ENCODE peak calls at places on chromosomes 11 and 22, in six cellular contexts. One of them, this sample, is unnamed.
A peak's percentile ranks its signal among the peaks of the same experiment; 100 is the strongest.

GRCh38 chr11:33329705-33330329 is 72.6 kb downstream of the HIPK3 start:
- DNase-seq in SK-N-SH: peak; percentile 54
- DNase-seq in HepG2: peak; percentile 50
- DNase-seq in GM12878: no peak
- DNase-seq in A549: peak; percentile 76
- DNase-seq in K562: peak; percentile 26
- DNase-seq in this sample: peak; percentile 72

GRCh38 chr22:42964994-42965699 is 49.8 kb downstream of the PACSIN2 start:
- DNase-seq in A549: no peak
- DNase-seq in SK-N-SH: no peak
- DNase-seq in HepG2: peak; percentile 77
- DNase-seq in GM12878: no peak
- DNase-seq in K562: no peak
- DNase-seq in this sample: peak; percentile 45

GRCh38 chr11:92346220-92346619 is 121.6 kb downstream of the FAT3 start:
- DNase-seq in HepG2: no peak
- DNase-seq in K562: no peak
- DNase-seq in A549: no peak
- DNase-seq in GM12878: no peak
- DNase-seq in SK-N-SH: no peak
- DNase-seq in this sample: no peak

GRCh38 chr11:11876458-11876857 is 34.7 kb downstream of the USP47 start:
- DNase-seq in SK-N-SH: no peak
- DNase-seq in HepG2: peak; percentile 5
- DNase-seq in K562: no peak
- DNase-seq in A549: peak; percentile 40
- DNase-seq in GM12878: no peak
- DNase-seq in this sample: no peak

GRCh38 chr11:76837696-76838421 is 22.9 kb upstream of the ACER3 start:
- DNase-seq in A549: no peak
- DNase-seq in K562: no peak
- DNase-seq in GM12878: no peak
- DNase-seq in SK-N-SH: no peak
- DNase-seq in HepG2: no peak
- DNase-seq in this sample: no peak

GRCh38 chr11:128055576-128056217 is 531.7 kb downstream of the ETS1 start:
- DNase-seq in SK-N-SH: no peak
- DNase-seq in A549: no peak
- DNase-seq in K562: no peak
- DNase-seq in HepG2: no peak
- DNase-seq in GM12878: no peak
- DNase-seq in this sample: no peak

GRCh38 chr11:86176165-86176884 is 68.2 kb upstream of the EED start:
- DNase-seq in SK-N-SH: no peak
- DNase-seq in GM12878: no peak
- DNase-seq in A549: no peak
- DNase-seq in HepG2: peak; percentile 42
- DNase-seq in K562: peak; percentile 71
- DNase-seq in this sample: peak; percentile 52

GRCh38 chr11:104033134-104033533 is 3.3 kb upstream of the DDI1 start:
- DNase-seq in K562: no peak
- DNase-seq in A549: peak; percentile 84
- DNase-seq in HepG2: peak; percentile 73
- DNase-seq in GM12878: no peak
- DNase-seq in SK-N-SH: peak; percentile 45
- DNase-seq in this sample: peak; percentile 97

GRCh38 chr11:60261014-60261413 is 18.1 kb upstream of the MS4A4E start:
- DNase-seq in GM12878: no peak
- DNase-seq in K562: no peak
- DNase-seq in HepG2: no peak
- DNase-seq in SK-N-SH: no peak
- DNase-seq in A549: no peak
- DNase-seq in this sample: no peak

GRCh38 chr11:25910090-25910489 is 421.8 kb upstream of the ANO3 start:
- DNase-seq in HepG2: no peak
- DNase-seq in SK-N-SH: no peak
- DNase-seq in K562: no peak
- DNase-seq in A549: no peak
- DNase-seq in GM12878: no peak
- DNase-seq in this sample: no peak

GRCh38 chr11:10160350-10160749 is 133.7 kb downstream of the SBF2 start:
- DNase-seq in SK-N-SH: no peak
- DNase-seq in A549: no peak
- DNase-seq in K562: no peak
- DNase-seq in GM12878: no peak
- DNase-seq in HepG2: no peak
- DNase-seq in this sample: peak; percentile 7

GRCh38 chr22:36773935-36774334 is 2.0 kb downstream of the IFT27 start:
- DNase-seq in HepG2: no peak
- DNase-seq in GM12878: no peak
- DNase-seq in SK-N-SH: peak; percentile 43
- DNase-seq in A549: peak; percentile 63
- DNase-seq in K562: no peak
- DNase-seq in this sample: peak; percentile 49

GRCh38 chr11:21817677-21818076 is 375.2 kb upstream of the ANO5 start:
- DNase-seq in K562: no peak
- DNase-seq in HepG2: no peak
- DNase-seq in GM12878: no peak
- DNase-seq in SK-N-SH: no peak
- DNase-seq in A549: no peak
- DNase-seq in this sample: no peak

GRCh38 chr11:63944987-63945386 is 6.2 kb downstream of the NAA40 start:
- DNase-seq in SK-N-SH: peak; percentile 33
- DNase-seq in K562: no peak
- DNase-seq in A549: no peak
- DNase-seq in HepG2: peak; percentile 43
- DNase-seq in GM12878: no peak
- DNase-seq in this sample: no peak

GRCh38 chr11:116835791-116836647 is 1.4 kb downstream of the APOA1 start:
- DNase-seq in A549: peak; percentile 89
- DNase-seq in HepG2: peak; percentile 61
- DNase-seq in GM12878: peak; percentile 57
- DNase-seq in SK-N-SH: peak; percentile 84
- DNase-seq in K562: peak; percentile 90
- DNase-seq in this sample: peak; percentile 93

GRCh38 chr22:50621948-50622722 is 5.8 kb downstream of the ARSA start:
- DNase-seq in K562: peak; percentile 6
- DNase-seq in HepG2: no peak
- DNase-seq in SK-N-SH: peak; percentile 16
- DNase-seq in A549: no peak
- DNase-seq in GM12878: peak; percentile 15
- DNase-seq in this sample: no peak

GRCh38 chr22:23564276-23564675 is 15.8 kb downstream of the IGLL1 start:
- DNase-seq in SK-N-SH: no peak
- DNase-seq in K562: no peak
- DNase-seq in HepG2: no peak
- DNase-seq in GM12878: no peak
- DNase-seq in A549: no peak
- DNase-seq in this sample: no peak

GRCh38 chr11:126816655-126817054 is 183.9 kb downstream of the KIRREL3 start:
- DNase-seq in GM12878: no peak
- DNase-seq in K562: no peak
- DNase-seq in SK-N-SH: no peak
- DNase-seq in HepG2: no peak
- DNase-seq in A549: no peak
- DNase-seq in this sample: no peak

GRCh38 chr11:65502852-65503603 is 4.2 kb downstream of the MALAT1 start:
- DNase-seq in A549: peak; percentile 69
- DNase-seq in GM12878: no peak
- DNase-seq in SK-N-SH: no peak
- DNase-seq in K562: no peak
- DNase-seq in HepG2: no peak
- DNase-seq in this sample: peak; percentile 64

GRCh38 chr22:24305260-24305692 is 34.6 kb downstream of the SPECC1L start:
- DNase-seq in K562: no peak
- DNase-seq in A549: no peak
- DNase-seq in GM12878: no peak
- DNase-seq in SK-N-SH: no peak
- DNase-seq in HepG2: no peak
- DNase-seq in this sample: peak; percentile 4

GRCh38 chr22:44671742-44672141 is 30.3 kb upstream of the PRR5 start:
- DNase-seq in GM12878: no peak
- DNase-seq in K562: no peak
- DNase-seq in A549: peak; percentile 43
- DNase-seq in SK-N-SH: no peak
- DNase-seq in HepG2: peak; percentile 77
- DNase-seq in this sample: peak; percentile 83

GRCh38 chr11:75371930-75372876 is 20.7 kb upstream of the ARRB1 start:
- DNase-seq in A549: peak; percentile 96
- DNase-seq in K562: no peak
- DNase-seq in HepG2: peak; percentile 65
- DNase-seq in GM12878: no peak
- DNase-seq in SK-N-SH: no peak
- DNase-seq in this sample: no peak

GRCh38 chr11:7965386-7965785 is at the start of gene NLRP10:
- DNase-seq in SK-N-SH: no peak
- DNase-seq in K562: no peak
- DNase-seq in A549: no peak
- DNase-seq in GM12878: no peak
- DNase-seq in HepG2: no peak
- DNase-seq in this sample: peak; percentile 95

GRCh38 chr22:31022516-31022915 is 53.5 kb downstream of the TUG1 start:
- DNase-seq in GM12878: no peak
- DNase-seq in HepG2: no peak
- DNase-seq in K562: no peak
- DNase-seq in A549: no peak
- DNase-seq in SK-N-SH: no peak
- DNase-seq in this sample: no peak

GRCh38 chr22:44828193-44828592 is 75.8 kb downstream of the ARHGAP8 start:
- DNase-seq in GM12878: no peak
- DNase-seq in A549: peak; percentile 25
- DNase-seq in K562: peak; percentile 78
- DNase-seq in HepG2: no peak
- DNase-seq in SK-N-SH: peak; percentile 87
- DNase-seq in this sample: no peak

GRCh38 chr11:5596611-5597201 is at the start of gene TRIM6:
- DNase-seq in K562: peak; percentile 65
- DNase-seq in A549: peak; percentile 84
- DNase-seq in SK-N-SH: no peak
- DNase-seq in HepG2: no peak
- DNase-seq in GM12878: no peak
- DNase-seq in this sample: peak; percentile 35

DNA sequence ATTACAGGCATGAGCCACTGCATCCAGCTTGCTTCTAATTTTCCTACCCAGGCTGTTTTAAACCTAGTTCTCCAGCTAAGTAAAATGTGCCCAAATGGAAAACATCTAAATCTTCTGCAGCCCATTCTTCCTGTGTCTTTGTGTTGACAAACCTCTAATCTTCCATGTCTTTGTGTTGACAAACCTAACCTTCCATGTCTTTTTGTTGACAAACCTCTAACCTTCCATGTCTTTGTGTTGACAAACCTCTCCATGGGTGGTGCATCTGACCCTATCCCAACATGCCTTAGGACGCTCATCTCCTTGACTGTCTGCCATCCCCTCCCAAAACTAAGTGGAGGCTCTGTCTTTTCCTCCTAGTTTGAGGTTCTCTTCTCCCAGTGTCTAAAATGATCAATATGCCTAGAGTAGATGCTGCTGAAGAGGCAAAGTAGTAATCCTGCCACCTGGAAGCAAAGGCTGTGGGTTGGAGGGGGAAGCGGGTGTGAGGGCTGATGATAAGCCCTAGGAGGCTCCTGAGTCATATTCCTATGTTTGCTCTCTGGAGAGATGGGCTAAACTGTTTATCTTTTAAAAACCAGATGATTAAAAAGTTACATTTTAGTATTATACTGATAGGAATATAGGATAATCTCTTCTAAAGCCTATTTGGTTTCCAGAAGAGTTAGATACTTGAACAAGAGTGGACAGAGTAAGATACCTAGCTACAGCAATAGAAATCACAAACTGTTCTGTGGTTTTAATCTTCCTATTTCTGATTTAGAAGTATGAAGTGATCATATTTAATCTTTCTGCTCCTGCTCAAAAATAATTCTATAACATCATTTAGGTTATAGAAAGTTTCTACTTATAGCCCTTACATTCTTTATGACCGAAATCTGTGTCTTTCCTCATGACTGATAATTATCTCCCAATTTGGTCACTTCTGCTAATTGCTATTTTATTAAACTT is 7.9 kb downstream of the FEN1 start:
- DNase-seq in HepG2: no peak
- DNase-seq in A549: no peak
- DNase-seq in GM12878: no peak
- DNase-seq in SK-N-SH: no peak
- DNase-seq in K562: peak; percentile 87
- DNase-seq in this sample: peak; percentile 68
- TF ChIP-seq SMC3 in HepG2: no peak
- TF ChIP-seq SMC3 in A549: no peak
- TF ChIP-seq SMC3 in GM12878: no peak
- TF ChIP-seq SMC3 in SK-N-SH: no peak
- TF ChIP-seq SMC3 in K562: no peak
- TF ChIP-seq SMC3 in this sample: no peak

GRCh38 chr11:44404323-44404705 is 94.4 kb upstream of the ALX4 start:
- DNase-seq in A549: no peak
- DNase-seq in SK-N-SH: no peak
- DNase-seq in K562: no peak
- DNase-seq in GM12878: no peak
- DNase-seq in HepG2: no peak
- DNase-seq in this sample: no peak

GRCh38 chr11:44403176-44403575 is 93.2 kb upstream of the ALX4 start:
- DNase-seq in GM12878: no peak
- DNase-seq in HepG2: no peak
- DNase-seq in SK-N-SH: no peak
- DNase-seq in K562: no peak
- DNase-seq in A549: no peak
- DNase-seq in this sample: no peak

GRCh38 chr11:44402466-44403075 is 92.6 kb upstream of the ALX4 start:
- DNase-seq in SK-N-SH: no peak
- DNase-seq in A549: no peak
- DNase-seq in HepG2: no peak
- DNase-seq in K562: no peak
- DNase-seq in GM12878: no peak
- DNase-seq in this sample: no peak

GRCh38 chr11:44403587-44404322 is 93.8 kb upstream of the ALX4 start:
- DNase-seq in GM12878: no peak
- DNase-seq in SK-N-SH: no peak
- DNase-seq in A549: no peak
- DNase-seq in K562: no peak
- DNase-seq in HepG2: no peak
- DNase-seq in this sample: no peak

GRCh38 chr11:44404736-44405395 is 94.9 kb upstream of the ALX4 start:
- DNase-seq in GM12878: no peak
- DNase-seq in A549: no peak
- DNase-seq in HepG2: no peak
- DNase-seq in SK-N-SH: no peak
- DNase-seq in K562: no peak
- DNase-seq in this sample: no peak
- TF ChIP-seq SMC3 in GM12878: no peak
- TF ChIP-seq SMC3 in A549: no peak
- TF ChIP-seq SMC3 in HepG2: no peak
- TF ChIP-seq SMC3 in SK-N-SH: no peak
- TF ChIP-seq SMC3 in K562: no peak
- TF ChIP-seq SMC3 in this sample: no peak

GRCh38 chr11:45412033-45412432 is 125.9 kb upstream of the SYT13 start:
- DNase-seq in GM12878: no peak
- DNase-seq in A549: no peak
- DNase-seq in K562: no peak
- DNase-seq in HepG2: no peak
- DNase-seq in SK-N-SH: peak; percentile 81
- DNase-seq in this sample: no peak
- TF ChIP-seq SMC3 in GM12878: no peak
- TF ChIP-seq SMC3 in A549: no peak
- TF ChIP-seq SMC3 in K562: no peak
- TF ChIP-seq SMC3 in HepG2: no peak
- TF ChIP-seq SMC3 in SK-N-SH: no peak
- TF ChIP-seq SMC3 in this sample: no peak

GRCh38 chr11:2885017-2885675 is 429 bp downstream of the CDKN1C start:
- DNase-seq in HepG2: no peak
- DNase-seq in K562: peak; percentile 79
- DNase-seq in SK-N-SH: peak; percentile 87
- DNase-seq in GM12878: no peak
- DNase-seq in A549: peak; percentile 64
- DNase-seq in this sample: peak; percentile 36
- TF ChIP-seq SMC3 in HepG2: no peak
- TF ChIP-seq SMC3 in K562: no peak
- TF ChIP-seq SMC3 in SK-N-SH: peak; percentile 38
- TF ChIP-seq SMC3 in GM12878: no peak
- TF ChIP-seq SMC3 in A549: peak; percentile 49
- TF ChIP-seq SMC3 in this sample: peak; percentile 29

This sample was measured in IMR-90.